ENCODE peak calls at places on chromosomes 12 and 14, in six cellular contexts. C is hypothalamus, F is lung microvascular endothelial cell, T is COLO829, B is ovary, P is transverse colon. Y is an unnamed sample.

GRCh38 chr12:54265364-54265812 is 14.5 kb downstream of the CBX5 start:
- DNase-seq in C (no peak), F (no peak), T (no peak), B (no peak), P (no peak), Y (no peak)

GRCh38 chr12:107642240-107642639 is 43.4 kb upstream of the PWP1 start:
- DNase-seq in C (no peak), F (no peak), T (no peak), B (no peak), P (no peak), Y (no peak)

GRCh38 chr12:76586764-76587395 is 27.3 kb upstream of the OSBPL8 start:
- DNase-seq in C (no peak), F (peak; percentile 71), T (no peak), B (no peak), P (peak; percentile 13), Y (no peak)

GRCh38 chr14:102586420-102587119 is 5.9 kb upstream of the RCOR1 start:
- DNase-seq in C (no peak), F (no peak), T (no peak), B (no peak), P (no peak), Y (no peak)

GRCh38 chr14:100827140-100827517 is 1.2 kb downstream of the MEG3 start:
- DNase-seq in C (no peak), F (peak; percentile 21), T (no peak), B (peak; percentile 48), P (no peak), Y (peak; percentile 89)

GRCh38 chr12:116426391-116427136 is 132.6 kb upstream of the MAP1LC3B2 start:
- DNase-seq in C (no peak), F (peak; percentile 68), T (peak; percentile 82), B (peak; percentile 85), P (peak; percentile 27), Y (no peak)

GRCh38 chr12:68565391-68565903 is 45.3 kb upstream of the RAP1B start:
- DNase-seq in C (no peak), F (peak; percentile 90), T (peak; percentile 37), B (no peak), P (no peak), Y (no peak)

GRCh38 chr12:126362964-126363363 is 1297.7 kb downstream of the AACS start:
- DNase-seq in C (no peak), F (no peak), T (no peak), B (no peak), P (no peak), Y (no peak)

GRCh38 chr12:2267624-2268477 is 215.1 kb downstream of the CACNA1C start:
- DNase-seq in C (no peak), F (no peak), T (no peak), B (no peak), P (no peak), Y (no peak)

GRCh38 chr12:56206373-56207166 is 15.2 kb downstream of the RNF41 start:
- DNase-seq in C (no peak), F (peak; percentile 79), T (no peak), B (peak; percentile 54), P (peak; percentile 65), Y (peak; percentile 44)